ENCODE peak calls at places on chromosomes 12 and 14, in seven cellular contexts. V is tibial artery, U is mammary epithelial cell, L is BE2C, H is HCT116, N is lower leg skin, T is bronchial epithelial cell. R is an unnamed sample.
A peak's percentile ranks its signal among the peaks of the same experiment; 100 is the strongest.

GRCh38 chr14:33120966-33121365 is 182.3 kb downstream of the NPAS3 start:
- DNase-seq in V (no peak), U (peak; percentile 46), L (no peak), H (no peak), N (no peak), T (peak; percentile 90), R (no peak)

GRCh38 chr14:95519699-95520098 is 3.2 kb upstream of the SYNE3 start:
- DNase-seq in V (peak; percentile 93), U (peak; percentile 72), L (no peak), H (peak; percentile 56), N (peak; percentile 89), T (peak; percentile 65), R (peak; percentile 79)

GRCh38 chr12:52164624-52165023 is 27.2 kb downstream of the KRT80 start:
- DNase-seq in V (no peak), U (no peak), L (no peak), H (peak; percentile 67), N (no peak), T (peak; percentile 72), R (no peak)

GRCh38 chr12:45745861-45746277 is 16.4 kb downstream of the ARID2 start:
- DNase-seq in V (no peak), U (peak; percentile 24), L (no peak), H (no peak), N (no peak), T (peak; percentile 47), R (no peak)

GRCh38 chr12:10891937-10892336 is 7.9 kb upstream of the PRH1 start:
- DNase-seq in V (no peak), U (no peak), L (no peak), H (no peak), N (no peak), T (no peak), R (no peak)

GRCh38 chr12:6229224-6229748 is 29.1 kb downstream of the CD9 start:
- DNase-seq in V (peak; percentile 84), U (peak; percentile 92), L (no peak), H (no peak), N (peak; percentile 71), T (peak; percentile 62), R (no peak)

GRCh38 chr14:55711171-55711811 is 131.3 kb downstream of the KTN1 start:
- DNase-seq in V (no peak), U (no peak), L (no peak), H (no peak), N (no peak), T (peak; percentile 33), R (no peak)

GRCh38 chr12:101720118-101720517 is 19.1 kb downstream of the SYCP3 start:
- DNase-seq in V (no peak), U (no peak), L (no peak), H (no peak), N (no peak), T (no peak), R (no peak)

GRCh38 chr14:104363891-104364760 is 215.4 kb upstream of the C14orf180 start:
- DNase-seq in V (peak; percentile 50), U (no peak), L (no peak), H (no peak), N (no peak), T (no peak), R (no peak)

GRCh38 chr12:122072031-122072970 is 6.3 kb upstream of the MLXIP start:
- DNase-seq in V (peak; percentile 89), U (peak; percentile 80), L (peak; percentile 94), H (no peak), N (peak; percentile 51), T (peak; percentile 84), R (no peak)

GRCh38 chr14:69181491-69181890 is 9.8 kb upstream of the EXD2 start:
- DNase-seq in V (no peak), U (no peak), L (no peak), H (no peak), N (no peak), T (peak; percentile 21), R (no peak)

GRCh38 chr12:111451649-111452129 is 46.0 kb downstream of the SH2B3 start:
- DNase-seq in V (peak; percentile 41), U (peak; percentile 26), L (no peak), H (peak; percentile 24), N (no peak), T (peak; percentile 49), R (peak; percentile 54)

GRCh38 chr14:105163040-105163742 is 5.4 kb downstream of the JAG2 start:
- DNase-seq in V (no peak), U (no peak), L (no peak), H (no peak), N (no peak), T (no peak), R (no peak)

GRCh38 chr12:62632521-62632920 is 165.9 kb downstream of the MON2 start:
- DNase-seq in V (peak; percentile 83), U (no peak), L (peak; percentile 68), H (no peak), N (peak; percentile 58), T (no peak), R (no peak)

GRCh38 chr12:104094284-104094683 is 30.0 kb downstream of the HCFC2 start:
- DNase-seq in V (no peak), U (no peak), L (no peak), H (no peak), N (no peak), T (no peak), R (no peak)

GRCh38 chr14:22556990-22557623 is 31.9 kb downstream of the DAD1 start:
- DNase-seq in V (peak; percentile 91), U (peak; percentile 67), L (peak; percentile 89), H (peak; percentile 48), N (peak; percentile 67), T (peak; percentile 51), R (peak; percentile 85)

GRCh38 chr12:48980389-48980952 is 2.3 kb downstream of the WNT1 start:
- DNase-seq in V (no peak), U (no peak), L (peak; percentile 31), H (no peak), N (no peak), T (no peak), R (peak; percentile 22)
- H3K4me3 ChIP-seq in V (peak overlapping the region; percentile 4), U (no peak overlapping the region), L (no peak overlapping the region), H (no peak overlapping the region), N (no peak overlapping the region), T (no peak overlapping the region), R (peak overlapping the region; percentile 41)

GRCh38 chr14:50001146-50001998 is 108.5 kb downstream of the ARF6 start:
- DNase-seq in V (peak; percentile 80), U (peak; percentile 97), L (no peak), H (peak; percentile 87), N (peak; percentile 71), T (peak; percentile 92), R (peak; percentile 30)

GRCh38 chr14:50000215-50001145 is 107.6 kb downstream of the ARF6 start:
- DNase-seq in V (peak; percentile 86), U (peak; percentile 87), L (peak; percentile 43), H (peak; percentile 71), N (peak; percentile 72), T (peak; percentile 60), R (peak; percentile 84)

GRCh38 chr14:50003213-50004021 is 110.5 kb downstream of the ARF6 start:
- DNase-seq in V (peak; percentile 88), U (peak; percentile 78), L (peak; percentile 68), H (peak; percentile 65), N (peak; percentile 74), T (no peak), R (peak; percentile 22)

GRCh38 chr14:50002926-50003212 is 110.0 kb downstream of the ARF6 start:
- DNase-seq in V (no peak), U (no peak), L (no peak), H (no peak), N (no peak), T (no peak), R (no peak)

DNA sequence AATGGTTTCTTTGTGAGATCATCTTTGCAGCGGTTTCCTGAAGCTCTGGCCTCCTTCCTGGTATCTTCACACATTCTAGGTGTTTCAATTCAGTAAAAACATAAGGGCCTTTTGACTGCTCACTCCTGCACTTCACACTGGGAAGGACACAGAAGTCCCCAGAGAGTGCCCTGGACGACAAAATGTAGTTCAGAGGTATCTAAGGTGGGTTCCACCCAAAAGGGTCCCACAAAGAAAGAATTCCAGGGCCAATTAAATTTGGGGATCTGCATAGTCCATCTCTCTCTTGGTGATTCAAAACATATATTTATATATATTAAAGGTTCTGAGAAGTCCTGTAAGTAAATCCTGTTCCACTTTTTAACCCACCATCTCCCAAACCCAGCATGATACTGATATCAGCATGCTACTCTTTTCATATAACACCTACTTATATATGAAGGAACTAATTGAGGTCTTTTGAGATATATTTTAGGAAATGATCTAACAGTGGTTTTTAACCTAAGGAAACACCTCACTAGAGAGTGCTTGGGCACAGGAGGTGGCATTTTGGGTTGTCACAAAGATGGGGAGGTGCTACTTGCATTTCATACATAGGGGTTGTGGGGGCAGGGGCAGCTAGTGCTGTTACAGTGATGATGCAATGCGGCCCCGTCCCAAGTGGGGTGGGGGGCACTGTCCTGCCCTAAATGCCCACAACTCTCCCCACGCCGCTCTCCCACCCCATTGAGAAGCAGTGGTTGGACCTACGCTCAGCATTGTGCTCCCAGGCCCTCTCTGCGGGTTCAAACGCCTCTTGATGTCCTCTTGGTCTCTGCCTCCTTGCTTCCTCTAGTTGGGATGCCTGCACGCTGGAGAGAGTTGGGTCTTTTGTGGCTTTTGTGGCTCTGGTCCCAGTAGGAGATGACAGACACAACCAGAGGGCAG is 109.4 kb downstream of the ARF6 start:
- DNase-seq in V (no peak), U (peak; percentile 32), L (no peak), H (no peak), N (no peak), T (peak; percentile 85), R (peak; percentile 65)
- H3K4me3 ChIP-seq in V (peak overlapping the region; percentile 56), U (no peak overlapping the region), L (no peak overlapping the region), H (peak overlapping the region; percentile 63), N (no peak overlapping the region), T (no peak overlapping the region), R (peak overlapping the region; percentile 60)

GRCh38 chr12:53698948-53699672 is 23.2 kb upstream of the ATP5MC2 start:
- DNase-seq in V (no peak), U (no peak), L (no peak), H (no peak), N (no peak), T (no peak), R (no peak)

GRCh38 chr12:53696655-53697321 is 20.9 kb upstream of the ATP5MC2 start:
- DNase-seq in V (no peak), U (no peak), L (no peak), H (no peak), N (no peak), T (peak; percentile 80), R (no peak)

GRCh38 chr12:53695148-53696138 is 19.6 kb upstream of the ATP5MC2 start:
- DNase-seq in V (peak; percentile 68), U (no peak), L (peak; percentile 25), H (peak; percentile 36), N (no peak), T (peak; percentile 81), R (no peak)

GRCh38 chr12:53694746-53695145 is 18.9 kb upstream of the ATP5MC2 start:
- DNase-seq in V (no peak), U (no peak), L (no peak), H (no peak), N (no peak), T (no peak), R (no peak)

GRCh38 chr12:53696285-53696654 is 20.4 kb upstream of the ATP5MC2 start:
- DNase-seq in V (no peak), U (peak; percentile 51), L (peak; percentile 80), H (peak; percentile 95), N (peak; percentile 83), T (peak; percentile 96), R (peak; percentile 76)
- H3K4me3 ChIP-seq in V (no peak overlapping the region), U (no peak overlapping the region), L (no peak overlapping the region), H (peak overlapping the region; percentile 53), N (no peak overlapping the region), T (peak overlapping the region; percentile 30), R (no peak overlapping the region)

DNA sequence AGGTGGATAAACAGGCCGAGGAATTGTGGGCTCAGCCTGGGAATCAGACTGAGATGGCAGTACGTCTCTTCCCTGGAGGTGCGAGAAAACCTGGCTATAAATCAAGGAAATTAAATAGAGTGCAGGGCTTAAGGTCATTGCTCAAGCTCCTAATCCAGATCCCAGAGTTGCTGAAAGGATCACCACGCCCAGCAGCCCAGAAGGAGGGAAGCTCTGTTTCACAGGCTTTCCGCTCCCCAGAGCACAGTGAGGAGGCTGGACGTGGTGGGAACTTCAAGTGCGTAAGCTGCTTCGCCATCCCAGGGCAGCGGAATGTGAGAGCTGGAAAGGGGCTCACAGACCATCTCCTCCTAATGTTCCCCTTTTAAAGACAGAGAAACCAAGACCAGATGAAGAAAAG is 651.6 kb upstream of the TBX3 start:
- DNase-seq in V (no peak), U (no peak), L (no peak), H (no peak), N (no peak), T (no peak), R (no peak)
- H3K4me3 ChIP-seq in V (no peak overlapping the region), U (no peak overlapping the region), L (no peak overlapping the region), H (no peak overlapping the region), N (no peak overlapping the region), T (no peak overlapping the region), R (no peak overlapping the region)

R was measured in Jurkat, Clone E6-1.